ENCODE peak calls at places on chromosome 1, in nine cellular contexts. B is omental fat pad, L is retinal pigment epithelial cell, J is GM13976, Q is RWPE1, V is lung, W is cardiac muscle cell, U is pancreas, H is IMR-90. N is an unnamed sample.

GRCh38 chr1:2633936-2634491 is 1.2 kb upstream of the MMEL1 start:
- DNase-seq in B (no peak), L (no peak), J (peak), Q (no peak), V (no peak), W (no peak), U (no peak), H (no peak), N (no peak)

GRCh38 chr1:21766210-21766609 is 16.7 kb downstream of the USP48 start:
- DNase-seq in B (no peak), L (no peak), J (peak), Q (no peak), V (no peak), W (no peak), U (no peak), H (no peak), N (no peak)

GRCh38 chr1:72697410-72697809 is 415.1 kb upstream of the NEGR1 start:
- DNase-seq in B (no peak), L (no peak), J (no peak), Q (no peak), V (no peak), W (no peak), U (no peak), H (no peak), N (no peak)

GRCh38 chr1:6111571-6111970 is 65.9 kb downstream of the KCNAB2 start:
- DNase-seq in B (no peak), L (no peak), J (no peak), Q (no peak), V (no peak), W (no peak), U (no peak), H (no peak), N (no peak)

GRCh38 chr1:97947751-97948150 is 26.9 kb upstream of the DPYD start:
- DNase-seq in B (no peak), L (no peak), J (no peak), Q (no peak), V (no peak), W (peak), U (no peak), H (peak), N (no peak)

GRCh38 chr1:218459878-218460277 is 114.7 kb downstream of the TGFB2 start:
- DNase-seq in B (no peak), L (no peak), J (no peak), Q (peak), V (no peak), W (peak), U (peak), H (peak), N (no peak)

GRCh38 chr1:2816786-2817185 is 15.3 kb upstream of the TTC34 start:
- DNase-seq in B (no peak), L (no peak), J (no peak), Q (no peak), V (no peak), W (no peak), U (no peak), H (no peak), N (no peak)

GRCh38 chr1:193625255-193625654 is 438.8 kb upstream of the B3GALT2 start:
- DNase-seq in B (no peak), L (no peak), J (no peak), Q (no peak), V (no peak), W (no peak), U (no peak), H (no peak), N (no peak)

GRCh38 chr1:19976317-19977003 is 3.0 kb downstream of the PLA2G2A start:
- DNase-seq in B (no peak), L (no peak), J (no peak), Q (no peak), V (no peak), W (no peak), U (no peak), H (no peak), N (no peak)

GRCh38 chr1:218836264-218836663 is 337.4 kb upstream of the LYPLAL1 start:
- DNase-seq in B (no peak), L (no peak), J (no peak), Q (no peak), V (no peak), W (no peak), U (no peak), H (no peak), N (no peak)

GRCh38 chr1:7229696-7230095 is 444.4 kb downstream of the CAMTA1 start:
- DNase-seq in B (no peak), L (no peak), J (no peak), Q (no peak), V (no peak), W (no peak), U (no peak), H (peak), N (no peak)

GRCh38 chr1:156082111-156083091 is at the start of gene MEX3A:
- DNase-seq in B (no peak), L (no peak), J (peak), Q (peak), V (peak), W (peak), U (peak), H (peak), N (peak)

GRCh38 chr1:5916572-5917280 is 75.5 kb downstream of the NPHP4 start:
- DNase-seq in B (no peak), L (no peak), J (no peak), Q (no peak), V (no peak), W (no peak), U (no peak), H (no peak), N (no peak)

GRCh38 chr1:21869620-21870121 is 57.6 kb downstream of the LDLRAD2 start:
- DNase-seq in B (peak), L (peak), J (no peak), Q (peak), V (peak), W (peak), U (peak), H (peak), N (no peak)

GRCh38 chr1:204345425-204345824 is 14.3 kb downstream of the PLEKHA6 start:
- DNase-seq in B (no peak), L (no peak), J (no peak), Q (no peak), V (no peak), W (no peak), U (no peak), H (no peak), N (no peak)

GRCh38 chr1:62194651-62195282 is at the start of gene L1TD1:
- DNase-seq in B (no peak), L (no peak), J (no peak), Q (no peak), V (no peak), W (peak), U (no peak), H (no peak), N (no peak)

GRCh38 chr1:60848583-60849188 is 233.7 kb upstream of the NFIA start:
- DNase-seq in B (no peak), L (no peak), J (no peak), Q (peak), V (no peak), W (peak), U (no peak), H (peak), N (no peak)

GRCh38 chr1:214332950-214333798 is 52.2 kb downstream of the SMYD2 start:
- DNase-seq in B (peak), L (no peak), J (peak), Q (peak), V (peak), W (peak), U (peak), H (peak), N (no peak)

GRCh38 chr1:117146570-117147340 is 25.2 kb upstream of the TRIM45 start:
- DNase-seq in B (no peak), L (no peak), J (no peak), Q (peak), V (no peak), W (peak), U (no peak), H (peak), N (no peak)

GRCh38 chr1:214102907-214103306 is 115.1 kb downstream of the PROX1 start:
- DNase-seq in B (no peak), L (peak), J (no peak), Q (peak), V (no peak), W (peak), U (no peak), H (peak), N (no peak)

GRCh38 chr1:108503062-108503740 is 53.1 kb downstream of the NBPF6 start:
- DNase-seq in B (no peak), L (peak), J (no peak), Q (peak), V (no peak), W (peak), U (peak), H (peak), N (no peak)

GRCh38 chr1:155184835-155185782 is 11.5 kb downstream of the TRIM46 start:
- DNase-seq in B (no peak), L (no peak), J (peak), Q (no peak), V (no peak), W (no peak), U (peak), H (no peak), N (no peak)

GRCh38 chr1:235168375-235168774 is 7.3 kb upstream of the RBM34 start:
- DNase-seq in B (no peak), L (no peak), J (no peak), Q (no peak), V (no peak), W (no peak), U (no peak), H (no peak), N (no peak)

GRCh38 chr1:198876371-198876871 is 237.6 kb downstream of the PTPRC start:
- DNase-seq in B (no peak), L (no peak), J (no peak), Q (no peak), V (no peak), W (no peak), U (no peak), H (no peak), N (no peak)

GRCh38 chr1:54337928-54338327 is 68.3 kb downstream of the SSBP3 start:
- DNase-seq in B (no peak), L (no peak), J (no peak), Q (no peak), V (no peak), W (no peak), U (no peak), H (peak), N (no peak)

GRCh38 chr1:85284202-85284601 is 7.8 kb upstream of the BCL10 start:
- DNase-seq in B (no peak), L (no peak), J (no peak), Q (no peak), V (no peak), W (no peak), U (no peak), H (no peak), N (no peak)

GRCh38 chr1:235073968-235074334 is 54.7 kb downstream of the TOMM20 start:
- DNase-seq in B (no peak), L (no peak), J (no peak), Q (no peak), V (no peak), W (no peak), U (no peak), H (no peak), N (no peak)

GRCh38 chr1:33371334-33371733 is 50.4 kb upstream of the A3GALT2 start:
- DNase-seq in B (no peak), L (no peak), J (no peak), Q (no peak), V (no peak), W (no peak), U (no peak), H (no peak), N (no peak)

GRCh38 chr1:35448344-35448801 is 108.8 kb downstream of the KIAA0319L start:
- DNase-seq in B (no peak), L (peak), J (no peak), Q (peak), V (peak), W (peak), U (peak), H (peak), N (no peak)

GRCh38 chr1:201791775-201792166 is 37.2 kb upstream of the IPO9 start:
- DNase-seq in B (no peak), L (no peak), J (no peak), Q (peak), V (no peak), W (peak), U (no peak), H (peak), N (no peak)

GRCh38 chr1:94739521-94740061 is 80.6 kb upstream of the SLC44A3 start:
- DNase-seq in B (no peak), L (peak), J (no peak), Q (no peak), V (no peak), W (peak), U (no peak), H (peak), N (no peak)

GRCh38 chr1:42847111-42847580 is 733 bp downstream of the ZNF691 start:
- DNase-seq in B (no peak), L (no peak), J (no peak), Q (no peak), V (no peak), W (no peak), U (no peak), H (no peak), N (no peak)

GRCh38 chr1:42845193-42845592 is 1.2 kb upstream of the ZNF691 start:
- DNase-seq in B (no peak), L (no peak), J (no peak), Q (no peak), V (no peak), W (no peak), U (no peak), H (no peak), N (no peak)

GRCh38 chr1:42845866-42846256 is 552 bp upstream of the ZNF691 start:
- DNase-seq in B (no peak), L (no peak), J (no peak), Q (peak), V (no peak), W (no peak), U (no peak), H (no peak), N (no peak)

GRCh38 chr1:42847721-42848470 is 1.5 kb downstream of the ZNF691 start:
- DNase-seq in B (no peak), L (no peak), J (no peak), Q (no peak), V (no peak), W (no peak), U (no peak), H (no peak), N (no peak)

DNA sequence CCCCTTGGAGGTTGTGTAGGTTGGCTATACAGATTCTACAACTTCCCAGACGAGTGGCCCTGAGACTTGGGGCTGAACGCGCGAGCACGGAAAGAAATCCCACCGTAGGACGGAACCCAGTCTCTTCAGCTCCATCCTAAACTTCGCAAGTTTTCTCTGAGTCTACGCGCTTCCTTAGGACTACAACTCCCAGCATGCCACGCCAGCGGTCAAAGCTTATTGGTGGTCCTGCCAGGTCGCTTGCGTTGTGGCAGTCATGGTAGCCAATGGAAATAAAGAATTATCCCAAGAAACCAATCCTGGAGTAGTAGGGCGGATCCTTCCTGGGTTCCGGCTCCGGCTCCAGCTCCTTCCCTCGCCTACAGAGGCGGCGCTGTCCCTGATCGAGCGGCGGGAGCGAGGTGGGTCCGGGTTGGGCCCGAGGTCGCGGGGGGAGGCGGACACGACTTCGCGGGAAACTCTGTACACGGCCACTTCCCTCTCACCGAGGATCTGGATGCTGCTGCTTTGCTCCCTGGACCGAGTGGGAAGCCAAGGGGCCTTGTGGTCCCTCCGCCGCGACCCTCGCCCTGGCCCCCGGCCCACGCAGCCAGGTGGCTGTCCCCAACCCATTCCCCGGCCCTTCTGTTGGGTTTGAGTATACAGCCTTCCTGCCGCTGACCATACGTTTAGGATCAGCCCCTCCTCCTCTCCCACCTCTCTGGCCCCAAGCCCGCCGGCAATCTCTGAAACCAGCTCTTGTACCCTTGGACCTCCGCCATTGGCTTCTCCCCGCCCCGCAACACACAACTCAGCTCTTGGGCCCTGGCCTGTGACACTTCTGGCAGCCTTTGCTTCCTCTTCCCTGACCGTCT is at the start of gene ZNF691:
- DNase-seq in B (peak), L (peak), J (peak), Q (peak), V (peak), W (peak), U (peak), H (peak), N (peak)
- TF ChIP-seq CTCF in B (no peak), L (peak), J (peak), Q (peak), V (peak), W (peak), U (peak), H (peak), N (peak)

DNA sequence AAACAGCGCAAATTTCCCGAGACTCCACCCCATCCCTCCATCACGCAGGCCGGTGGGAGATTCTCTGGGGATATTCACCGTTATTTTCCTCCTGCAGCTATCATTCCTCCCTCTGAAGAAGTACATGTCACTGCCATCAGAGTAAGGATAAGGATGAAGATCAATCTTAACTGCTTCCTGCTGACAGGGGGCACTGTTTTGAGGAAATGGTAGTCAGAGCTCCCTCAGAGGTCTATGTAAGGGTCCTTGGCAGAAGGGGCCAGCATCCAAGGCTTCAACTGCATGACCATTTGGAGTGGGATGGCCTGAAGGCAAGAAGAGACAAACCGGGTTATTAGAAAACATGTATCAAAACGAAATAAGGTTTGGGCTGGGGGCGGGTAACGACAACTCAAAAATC is 111.5 kb downstream of the KCNK1 start:
- DNase-seq in B (no peak), L (no peak), J (no peak), Q (no peak), V (no peak), W (no peak), U (no peak), H (no peak), N (no peak)
- TF ChIP-seq CTCF in B (no peak), L (no peak), J (no peak), Q (no peak), V (no peak), W (no peak), U (no peak), H (no peak), N (no peak)

GRCh38 chr1:211985556-211986264 is 49.6 kb downstream of the INTS7 start:
- DNase-seq in B (no peak), L (no peak), J (peak), Q (no peak), V (no peak), W (no peak), U (no peak), H (no peak), N (no peak)
- TF ChIP-seq CTCF in B (no peak), L (no peak), J (no peak), Q (no peak), V (no peak), W (no peak), U (no peak), H (no peak), N (no peak)

DNA sequence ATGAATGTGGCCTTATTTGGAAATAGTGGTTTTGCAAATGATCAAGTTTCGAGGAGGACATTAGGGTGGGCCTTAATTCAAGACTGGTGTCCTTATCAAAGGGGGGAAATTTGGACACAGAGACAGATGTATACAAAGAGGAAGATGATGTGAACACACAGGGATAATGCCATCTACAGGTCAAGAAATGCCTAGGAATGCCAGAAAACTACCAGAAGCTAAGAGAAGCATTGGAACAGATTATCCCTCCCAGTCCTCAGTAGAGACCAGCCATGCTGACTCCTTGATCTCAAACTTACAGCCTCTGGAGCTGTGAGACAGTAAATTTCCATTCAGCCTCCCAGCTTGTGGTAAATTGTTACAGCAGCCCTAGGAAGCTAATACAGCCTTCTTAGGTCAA is 151.4 kb downstream of the PTGER3 start:
- DNase-seq in B (no peak), L (no peak), J (no peak), Q (no peak), V (no peak), W (no peak), U (no peak), H (no peak), N (no peak)
- TF ChIP-seq CTCF in B (no peak), L (peak), J (no peak), Q (no peak), V (no peak), W (no peak), U (no peak), H (no peak), N (no peak)

GRCh38 chr1:203056516-203056915 is 29.3 kb downstream of the MYOG start:
- DNase-seq in B (no peak), L (no peak), J (no peak), Q (no peak), V (no peak), W (no peak), U (no peak), H (no peak), N (no peak)

GRCh38 chr1:203054184-203054583 is 27.9 kb downstream of the PPFIA4 start:
- DNase-seq in B (no peak), L (no peak), J (no peak), Q (no peak), V (no peak), W (no peak), U (no peak), H (no peak), N (no peak)

GRCh38 chr1:203055983-203056382 is 29.7 kb downstream of the PPFIA4 start:
- DNase-seq in B (no peak), L (no peak), J (no peak), Q (no peak), V (no peak), W (no peak), U (no peak), H (no peak), N (no peak)

GRCh38 chr1:203052556-203053059 is 26.3 kb downstream of the PPFIA4 start:
- DNase-seq in B (no peak), L (no peak), J (no peak), Q (no peak), V (no peak), W (no peak), U (no peak), H (no peak), N (no peak)

GRCh38 chr1:203055166-203055799 is 29.0 kb downstream of the PPFIA4 start:
- DNase-seq in B (no peak), L (no peak), J (no peak), Q (no peak), V (no peak), W (no peak), U (no peak), H (no peak), N (no peak)
- TF ChIP-seq CTCF in B (no peak), L (no peak), J (no peak), Q (no peak), V (no peak), W (no peak), U (no peak), H (peak), N (no peak)

DNA sequence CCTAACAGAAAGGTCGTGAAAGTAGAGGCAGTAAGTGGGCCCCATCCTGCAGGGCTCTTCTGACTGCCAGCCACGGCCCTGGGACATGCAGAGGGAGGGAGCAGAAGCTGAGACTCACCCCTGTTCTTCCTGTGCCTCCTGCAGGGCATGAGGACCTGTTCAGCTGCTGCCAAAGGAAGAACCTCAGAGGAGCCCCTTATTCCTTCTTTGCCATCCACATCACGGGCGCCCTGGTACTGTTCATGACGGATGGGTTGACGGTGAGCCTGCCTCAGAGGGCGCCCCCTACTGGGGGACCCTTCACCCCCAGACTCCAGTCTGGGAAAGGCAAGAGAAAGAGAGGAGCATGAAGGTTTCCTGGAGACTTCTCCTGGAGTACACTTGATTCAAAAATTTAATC is 47.1 kb downstream of the ELK4 start:
- DNase-seq in B (no peak), L (no peak), J (no peak), Q (no peak), V (no peak), W (no peak), U (no peak), H (no peak), N (no peak)
- TF ChIP-seq CTCF in B (no peak), L (peak), J (no peak), Q (peak), V (no peak), W (peak), U (no peak), H (peak), N (peak)